ENCODE peak calls at places on chromosomes 16 and 17, in six cellular contexts. Z is spleen, A is ovary, S is H9, R is Peyer's patch, E is PC-9. M is an unnamed sample. For H3K4me1, the result is how much of the 10 kb centered on the place peaks cover.

GRCh38 chr16:68605746-68606145 is 39.4 kb upstream of the CDH3 start:
- DNase-seq in E (no peak), Z (no peak), S (no peak), A (no peak), R (no peak), M (no peak)

GRCh38 chr17:10055251-10055975 is 143.0 kb downstream of the GAS7 start:
- DNase-seq in A (no peak), R (no peak), E (no peak), Z (no peak), S (no peak), M (no peak)

GRCh38 chr17:38539386-38539785 is 66.4 kb downstream of the SRCIN1 start:
- DNase-seq in S (no peak), R (no peak), Z (no peak), E (no peak), A (no peak), M (no peak)

GRCh38 chr17:68437979-68438877 is 19.1 kb downstream of the WIPI1 start:
- DNase-seq in S (peak), Z (peak), R (peak), E (no peak), A (no peak), M (peak)

GRCh38 chr17:51240275-51240674 is 19.6 kb downstream of the MBTD1 start:
- DNase-seq in S (no peak), A (no peak), E (no peak), R (no peak), Z (no peak), M (no peak)

GRCh38 chr16:23435500-23435899 is 17.5 kb downstream of the COG7 start:
- DNase-seq in A (no peak), Z (peak), S (peak), E (peak), R (peak), M (peak)

GRCh38 chr17:52079496-52079895 is 79.0 kb downstream of the CA10 start:
- DNase-seq in S (no peak), E (no peak), R (no peak), A (no peak), Z (no peak), M (no peak)

GRCh38 chr17:29862951-29863350 is 67.1 kb downstream of the SSH2 start:
- DNase-seq in A (no peak), E (no peak), R (no peak), S (no peak), Z (no peak), M (no peak)

GRCh38 chr17:17837966-17838962 is 1.5 kb upstream of the SREBF1 start:
- DNase-seq in Z (no peak), A (peak), E (peak), R (no peak), S (peak), M (peak)

GRCh38 chr17:72392056-72393010 is 271.5 kb downstream of the SOX9 start:
- DNase-seq in Z (no peak), A (no peak), R (no peak), E (no peak), S (no peak), M (no peak)

GRCh38 chr16:85258616-85259015 is 146.3 kb upstream of the CIBAR2 start:
- DNase-seq in R (no peak), S (no peak), E (peak), A (no peak), Z (no peak), M (no peak)

GRCh38 chr17:50688168-50688719 is 19.5 kb downstream of the ANKRD40 start:
- DNase-seq in Z (no peak), S (no peak), A (no peak), R (no peak), E (no peak), M (peak)

GRCh38 chr17:69047368-69048263 is 13.1 kb downstream of the ABCA9 start:
- DNase-seq in Z (no peak), E (peak), R (peak), S (no peak), A (peak), M (peak)

GRCh38 chr16:30934827-30935557 is 11.6 kb downstream of the FBXL19 start:
- DNase-seq in E (peak), R (no peak), Z (no peak), S (peak), A (no peak), M (peak)

GRCh38 chr16:1770328-1771071 is 843 bp downstream of the NME3 start:
- DNase-seq in Z (peak), A (peak), R (peak), S (peak), E (peak), M (peak)

GRCh38 chr17:44549736-44550135 is 7.5 kb upstream of the FZD2 start:
- DNase-seq in E (no peak), A (no peak), Z (no peak), S (no peak), R (no peak), M (no peak)

GRCh38 chr17:61414141-61414935 is 14.7 kb downstream of the TBX2 start:
- DNase-seq in E (no peak), A (peak), R (peak), S (peak), Z (no peak), M (peak)

GRCh38 chr16:47036201-47036600 is 62.7 kb upstream of the DNAJA2 start:
- DNase-seq in Z (peak), E (no peak), S (no peak), R (no peak), A (no peak), M (no peak)

GRCh38 chr16:67296422-67296821 is 17.1 kb downstream of the PLEKHG4 start:
- DNase-seq in E (peak), A (no peak), R (no peak), S (no peak), Z (peak), M (no peak)

GRCh38 chr17:56690441-56691291 is 97.2 kb downstream of the NOG start:
- DNase-seq in E (no peak), S (no peak), A (no peak), Z (no peak), R (no peak), M (no peak)

GRCh38 chr17:16909472-16909871 is 62.4 kb downstream of the TNFRSF13B start:
- DNase-seq in A (no peak), Z (peak), E (no peak), R (peak), S (peak), M (peak)

GRCh38 chr17:35617505-35617904 is 30.4 kb downstream of the AP2B1 start:
- DNase-seq in R (no peak), S (no peak), E (no peak), Z (no peak), A (no peak), M (no peak)

GRCh38 chr16:89004209-89004831 is 27.3 kb upstream of the CBFA2T3 start:
- DNase-seq in E (no peak), R (no peak), S (no peak), Z (peak), A (no peak), M (no peak)

GRCh38 chr17:43791589-43791988 is 11.4 kb downstream of the CFAP97D1 start:
- DNase-seq in E (peak), R (peak), Z (no peak), A (no peak), S (peak), M (no peak)

GRCh38 chr16:3793161-3793576 is 75.8 kb upstream of the TRAP1 start:
- DNase-seq in S (no peak), R (peak), A (peak), E (no peak), Z (no peak), M (no peak)
- TF ChIP-seq CTCF in S (peak), R (no peak), A (no peak), E (no peak), Z (no peak), M (no peak)

GRCh38 chr17:42116705-42117396 is 4.3 kb downstream of the KAT2A start:
- DNase-seq in R (peak), E (peak), S (peak), A (peak), Z (peak), M (peak)
- H3K27ac ChIP-seq in R (no peak), E (no peak), S (no peak), A (no peak), Z (peak), M (no peak)

GRCh38 chr16:14113344-14113743 is 42.2 kb downstream of the MRTFB start:
- DNase-seq in A (no peak), Z (no peak), R (no peak), E (no peak), S (no peak), M (no peak)

GRCh38 chr16:14109782-14110727 is 38.9 kb downstream of the MRTFB start:
- DNase-seq in R (no peak), A (no peak), S (no peak), Z (no peak), E (no peak), M (peak)

GRCh38 chr16:14110728-14111251 is 39.7 kb downstream of the MRTFB start:
- DNase-seq in R (no peak), Z (no peak), S (no peak), A (no peak), E (no peak), M (no peak)

GRCh38 chr16:14111713-14112538 is 40.8 kb downstream of the MRTFB start:
- DNase-seq in S (no peak), Z (no peak), E (no peak), R (peak), A (peak), M (peak)

GRCh38 chr16:14112539-14112856 is 41.4 kb downstream of the MRTFB start:
- DNase-seq in E (no peak), S (no peak), A (no peak), Z (no peak), R (no peak), M (no peak)
- H3K4me1 ChIP-seq in E (under half), S (under half), A (under half), Z (under half), R (under half), M (under half)

DNA sequence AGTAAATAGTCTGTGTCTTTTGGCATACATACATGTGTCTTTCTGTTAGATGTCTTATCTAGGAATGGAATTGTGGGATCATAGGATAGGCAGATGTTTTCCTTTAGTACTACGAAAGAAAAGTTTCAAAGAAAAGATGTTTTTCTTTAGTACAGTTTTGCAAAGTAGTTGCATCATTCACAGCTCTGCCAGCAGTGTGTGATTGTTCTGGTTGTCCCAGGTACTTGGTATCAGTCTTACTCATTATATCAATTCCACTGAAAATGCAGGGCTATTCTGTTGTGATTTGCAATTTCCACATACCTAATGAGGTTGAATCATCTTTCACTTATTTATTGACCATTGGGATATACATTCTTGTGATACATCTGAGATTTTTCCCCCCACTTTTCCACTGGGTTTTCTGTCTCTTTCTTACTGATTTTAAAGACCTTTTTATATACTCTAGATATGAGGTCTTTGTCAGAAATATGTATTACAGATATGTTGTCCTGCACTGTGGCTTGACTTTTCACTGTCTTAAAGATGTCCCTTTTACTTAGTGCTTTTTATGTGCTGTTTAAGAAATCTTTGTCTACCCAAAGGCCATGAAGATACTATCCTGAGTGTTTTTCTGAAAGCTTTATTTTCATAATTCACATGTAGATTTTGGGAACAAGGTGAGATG is 173.4 kb downstream of the MRTFB start:
- DNase-seq in A (no peak), Z (no peak), S (no peak), R (no peak), E (no peak), M (no peak)
- TF ChIP-seq CTCF in A (no peak), Z (no peak), S (no peak), R (no peak), E (no peak), M (no peak)

GRCh38 chr17:4548721-4549531 is 6.3 kb downstream of the MYBBP1A start:
- DNase-seq in A (no peak), R (no peak), S (no peak), Z (peak), E (peak), M (no peak)

GRCh38 chr17:4551141-4551540 is 4.0 kb downstream of the MYBBP1A start:
- DNase-seq in Z (peak), E (no peak), S (no peak), A (no peak), R (no peak), M (no peak)

GRCh38 chr17:4551796-4552525 is 3.2 kb downstream of the MYBBP1A start:
- DNase-seq in S (no peak), Z (peak), A (no peak), E (no peak), R (peak), M (no peak)

GRCh38 chr17:4549781-4550533 is 5.2 kb downstream of the MYBBP1A start:
- DNase-seq in R (no peak), S (no peak), A (no peak), Z (peak), E (no peak), M (no peak)

GRCh38 chr17:4550534-4551039 is 4.6 kb downstream of the MYBBP1A start:
- DNase-seq in A (no peak), Z (peak), R (no peak), S (no peak), E (no peak), M (no peak)
- H3K27ac ChIP-seq in A (no peak), Z (no peak), R (no peak), S (no peak), E (no peak), M (no peak)

GRCh38 chr17:77440571-77440981 is 299.8 kb downstream of the SEC14L1 start:
- DNase-seq in Z (peak), R (peak), E (no peak), S (no peak), A (no peak), M (peak)

GRCh38 chr17:77442976-77443742 is 302.4 kb downstream of the SEC14L1 start:
- DNase-seq in A (no peak), R (no peak), S (no peak), E (no peak), Z (no peak), M (no peak)

GRCh38 chr17:77439382-77440013 is 298.7 kb downstream of the SEC14L1 start:
- DNase-seq in A (no peak), Z (no peak), R (no peak), S (no peak), E (no peak), M (no peak)

GRCh38 chr17:77443743-77444260 is 303.0 kb downstream of the SEC14L1 start:
- DNase-seq in A (no peak), R (no peak), S (no peak), Z (no peak), E (no peak), M (no peak)

GRCh38 chr17:77441130-77441920 is 300.6 kb downstream of the SEC14L1 start:
- DNase-seq in Z (peak), E (no peak), A (no peak), S (no peak), R (peak), M (no peak)
- H3K4me1 ChIP-seq in Z (half or more), E (under half), A (under half), S (under half), R (under half), M (half or more)

GRCh38 chr17:337453-337852 is 15.2 kb downstream of the RPH3AL start:
- DNase-seq in Z (peak), R (peak), S (peak), A (peak), E (no peak), M (no peak)

GRCh38 chr17:337866-338265 is 14.7 kb downstream of the RPH3AL start:
- DNase-seq in A (peak), S (no peak), Z (peak), E (no peak), R (no peak), M (no peak)

GRCh38 chr17:339193-340061 is 13.2 kb downstream of the RPH3AL start:
- DNase-seq in Z (peak), S (peak), R (peak), E (no peak), A (no peak), M (no peak)

GRCh38 chr17:340074-340473 is 12.5 kb downstream of the RPH3AL start:
- DNase-seq in R (peak), E (no peak), Z (peak), S (peak), A (no peak), M (no peak)

GRCh38 chr17:338442-339192 is 14.0 kb downstream of the RPH3AL start:
- DNase-seq in A (peak), Z (peak), S (peak), R (peak), E (no peak), M (peak)
- TF ChIP-seq CTCF in A (no peak), Z (no peak), S (no peak), R (no peak), E (no peak), M (no peak)

DNA sequence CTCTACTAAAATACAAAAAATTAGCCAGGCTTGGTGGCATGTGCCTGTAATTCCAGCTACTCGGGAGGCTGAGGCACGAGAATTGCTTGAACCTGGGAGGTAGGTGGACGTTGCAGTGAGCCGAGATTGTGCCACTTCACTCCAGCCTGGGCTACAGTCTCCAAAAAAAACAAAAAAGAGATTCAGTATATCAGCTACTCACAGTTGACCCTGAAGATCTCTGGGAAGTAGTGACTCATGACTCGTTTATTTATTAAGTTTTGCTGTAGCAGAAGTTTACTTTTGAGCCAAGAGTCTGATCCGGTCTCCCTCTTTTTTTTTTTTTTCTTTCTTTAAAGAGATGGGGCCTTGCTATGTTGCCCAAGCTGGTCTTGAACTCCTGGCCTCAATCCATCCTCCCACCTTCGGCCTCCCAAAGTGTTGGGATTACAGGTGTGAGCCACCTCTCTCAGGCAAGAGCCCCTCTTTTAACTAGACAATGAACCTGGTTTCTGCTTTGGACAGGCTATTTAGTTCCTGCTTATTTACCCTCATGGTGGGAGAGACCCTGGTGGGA is 4.4 kb downstream of the MVP start:
- DNase-seq in A (peak), S (no peak), R (no peak), E (no peak), Z (no peak), M (no peak)
- H3K27ac ChIP-seq in A (peak), S (no peak), R (peak), E (peak), Z (peak), M (peak)

GRCh38 chr17:59707971-59708425 is 544 bp downstream of the VMP1 start:
- DNase-seq in S (no peak), E (no peak), Z (peak), A (no peak), R (no peak), M (no peak)
- H3K4me1 ChIP-seq in S (under half), E (under half), Z (half or more), A (under half), R (under half), M (half or more)

DNA sequence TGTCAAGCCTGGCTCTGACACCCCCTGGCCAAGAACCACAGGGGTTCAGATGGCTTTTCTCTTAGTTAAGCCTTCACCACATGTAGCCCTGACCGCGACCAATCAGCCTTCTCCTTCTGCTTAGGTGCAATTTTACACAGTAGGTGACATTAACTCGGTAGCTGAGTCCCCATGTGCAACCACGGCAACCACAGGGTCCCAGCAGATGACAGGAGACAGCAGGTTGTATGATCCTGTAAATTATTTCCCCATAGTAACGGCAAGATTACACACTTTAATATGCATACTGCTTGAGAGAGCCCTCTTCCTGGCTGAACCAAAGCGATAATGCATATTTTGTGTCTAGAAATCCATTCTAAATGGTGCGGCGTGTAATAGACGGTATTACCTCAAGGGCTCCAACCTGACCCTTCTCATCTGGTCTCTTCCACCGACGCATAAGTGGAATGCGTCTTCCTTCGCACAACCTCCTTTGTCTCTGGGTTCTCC is 458.7 kb upstream of the ZFHX3 start:
- DNase-seq in Z (no peak), S (no peak), E (no peak), A (no peak), R (no peak), M (no peak)
- TF ChIP-seq CTCF in Z (no peak), S (no peak), E (no peak), A (no peak), R (no peak), M (no peak)

M was measured in adrenal gland.